ENCODE peak calls at places on chromosomes 5 and 9, in ten cellular contexts. P is keratinocyte, W is astrocyte of the spinal cord, U is cardiac fibroblast, Z is brain microvascular endothelial cell, O is IMR-90, D is stomach, G is kidney epithelial cell, A is AG09309, S is adrenal gland. T is an unnamed sample.

GRCh38 chr9:129887210-129888084 is 52.2 kb downstream of the USP20 start:
- DNase-seq in S (no peak), G (peak), A (peak), U (peak), D (no peak), Z (peak), P (no peak), W (peak), O (peak), T (no peak)

GRCh38 chr5:57692582-57693487 is 210.2 kb upstream of the ACTBL2 start:
- DNase-seq in A (peak), O (peak), W (peak), G (peak), U (peak), P (peak), Z (peak), S (peak), D (peak), T (peak)

GRCh38 chr9:14272924-14273528 is 40.9 kb downstream of the NFIB start:
- DNase-seq in A (no peak), P (no peak), Z (no peak), W (peak), G (no peak), O (no peak), D (no peak), U (no peak), S (no peak), T (no peak)

GRCh38 chr9:137613738-137614523 is 4.9 kb upstream of the EHMT1 start:
- DNase-seq in O (no peak), P (no peak), W (no peak), U (no peak), D (no peak), S (no peak), Z (no peak), A (no peak), G (no peak), T (no peak)

GRCh38 chr5:172187118-172188032 is 649 bp downstream of the STK10 start:
- DNase-seq in W (peak), A (no peak), D (peak), P (peak), Z (peak), U (peak), S (peak), G (no peak), O (peak), T (peak)

GRCh38 chr9:120383999-120384924 is 195.7 kb downstream of the CDK5RAP2 start:
- DNase-seq in W (peak), Z (peak), O (peak), P (no peak), U (peak), G (no peak), A (no peak), D (peak), S (peak), T (peak)

GRCh38 chr9:136684799-136685198 is 2.5 kb downstream of the AGPAT2 start:
- DNase-seq in O (no peak), S (no peak), P (no peak), Z (no peak), W (no peak), U (no peak), D (no peak), A (no peak), G (no peak), T (no peak)

GRCh38 chr5:147748590-147748989 is 33.9 kb downstream of the JAKMIP2 start:
- DNase-seq in U (no peak), D (no peak), P (no peak), O (no peak), Z (no peak), W (no peak), G (no peak), S (no peak), A (no peak), T (no peak)

GRCh38 chr5:179294891-179295777 is 50.1 kb downstream of the ADAMTS2 start:
- DNase-seq in Z (no peak), W (peak), S (no peak), D (no peak), P (no peak), U (peak), A (peak), O (no peak), G (no peak), T (no peak)

GRCh38 chr9:29830815-29831214 is 2257.5 kb upstream of the C9orf72 start:
- DNase-seq in D (no peak), A (no peak), G (peak), U (peak), S (peak), Z (peak), P (no peak), W (peak), O (no peak), T (peak)

GRCh38 chr9:114169029-114169939 is 13.9 kb downstream of the COL27A1 start:
- DNase-seq in G (no peak), Z (peak), D (no peak), O (peak), S (no peak), P (no peak), W (peak), A (no peak), U (peak), T (peak)

GRCh38 chr5:60972225-60972624 is 27.2 kb downstream of the NDUFAF2 start:
- DNase-seq in A (no peak), D (no peak), Z (no peak), W (no peak), U (no peak), G (no peak), S (no peak), P (no peak), O (no peak), T (no peak)

GRCh38 chr9:16458696-16459420 is 411.6 kb downstream of the BNC2 start:
- DNase-seq in Z (no peak), A (no peak), G (no peak), D (no peak), P (peak), S (no peak), W (peak), O (peak), U (peak), T (peak)

GRCh38 chr5:126508962-126509279 is 85.7 kb downstream of the GRAMD2B start:
- DNase-seq in Z (peak), P (no peak), U (peak), S (no peak), D (no peak), A (no peak), O (no peak), W (peak), G (no peak), T (peak)

GRCh38 chr9:126524353-126525077 is 89.2 kb upstream of the LMX1B start:
- DNase-seq in D (no peak), Z (no peak), G (no peak), O (no peak), W (no peak), S (no peak), U (no peak), P (no peak), A (no peak), T (no peak)

GRCh38 chr5:149409268-149409948 is 30.3 kb upstream of the IL17B start:
- DNase-seq in S (no peak), P (no peak), W (no peak), Z (no peak), A (no peak), O (no peak), D (no peak), G (no peak), U (no peak), T (no peak)

GRCh38 chr9:96116275-96117051 is 185.5 kb downstream of the HSD17B3 start:
- DNase-seq in G (no peak), S (no peak), P (no peak), D (peak), O (no peak), U (no peak), Z (no peak), A (no peak), W (no peak), T (no peak)

GRCh38 chr5:43639566-43639965 is 36.6 kb downstream of the NNT start:
- DNase-seq in U (no peak), P (no peak), A (no peak), S (no peak), O (no peak), Z (no peak), D (no peak), G (no peak), W (no peak), T (no peak)

GRCh38 chr9:18748106-18748719 is 274.3 kb downstream of the ADAMTSL1 start:
- DNase-seq in A (no peak), U (no peak), Z (no peak), P (no peak), O (peak), S (no peak), D (no peak), G (no peak), W (no peak), T (no peak)

GRCh38 chr5:132258102-132259060 is 885 bp downstream of the PDLIM4 start:
- DNase-seq in S (peak), U (no peak), W (peak), D (no peak), P (no peak), O (peak), Z (peak), G (no peak), A (no peak), T (no peak)

GRCh38 chr5:93579561-93580386 is 1.2 kb downstream of the NR2F1-AS1 start:
- DNase-seq in U (peak), G (no peak), A (no peak), P (no peak), Z (no peak), S (no peak), O (peak), W (peak), D (no peak), T (no peak)

GRCh38 chr9:81529556-81530193 is 159.7 kb downstream of the TLE1 start:
- DNase-seq in O (peak), Z (no peak), A (peak), G (peak), U (peak), W (peak), P (peak), S (peak), D (peak), T (no peak)

GRCh38 chr5:2697041-2697440 is 54.4 kb downstream of the IRX2 start:
- DNase-seq in S (no peak), P (no peak), A (no peak), G (no peak), W (no peak), D (no peak), Z (no peak), U (no peak), O (no peak), T (no peak)

GRCh38 chr9:117927354-117927753 is 223.2 kb downstream of the TLR4 start:
- DNase-seq in U (no peak), G (no peak), P (no peak), O (no peak), D (no peak), A (no peak), W (no peak), S (no peak), Z (no peak), T (no peak)

GRCh38 chr5:157245477-157245876 is 20.4 kb upstream of the CYFIP2 start:
- DNase-seq in U (peak), G (no peak), A (no peak), W (peak), O (no peak), S (no peak), D (no peak), P (no peak), Z (no peak), T (no peak)

GRCh38 chr9:109246533-109246932 is 74.3 kb downstream of the EPB41L4B start:
- DNase-seq in S (no peak), P (no peak), U (no peak), W (no peak), A (no peak), D (no peak), G (no peak), O (no peak), Z (no peak), T (no peak)

GRCh38 chr9:7536310-7536939 is 263.2 kb downstream of the DMAC1 start:
- DNase-seq in U (peak), P (no peak), O (peak), A (peak), D (peak), S (peak), W (peak), Z (peak), G (peak), T (peak)

GRCh38 chr5:84281383-84281782 is 103.3 kb downstream of the EDIL3 start:
- DNase-seq in Z (no peak), A (no peak), G (no peak), U (no peak), O (no peak), P (no peak), S (no peak), D (no peak), W (no peak), T (no peak)

GRCh38 chr5:120413706-120414105 is 50.4 kb upstream of the PRR16 start:
- DNase-seq in S (no peak), G (no peak), O (no peak), A (no peak), Z (no peak), P (no peak), D (no peak), W (peak), U (peak), T (peak)

GRCh38 chr5:81971086-81971693 is 633 bp upstream of the ATG10 start:
- DNase-seq in S (no peak), G (no peak), A (no peak), D (no peak), Z (no peak), W (peak), O (peak), U (peak), P (no peak), T (no peak)

GRCh38 chr9:21060919-21061561 is 16.7 kb downstream of the IFNB1 start:
- DNase-seq in U (no peak), P (no peak), S (no peak), W (peak), Z (peak), O (peak), G (no peak), A (peak), D (no peak), T (peak)

GRCh38 chr5:90881626-90882150 is 323.1 kb downstream of the ADGRV1 start:
- DNase-seq in O (no peak), D (no peak), G (no peak), A (no peak), S (no peak), W (no peak), U (no peak), Z (no peak), P (no peak), T (no peak)

GRCh38 chr9:131475111-131475955 is 27.4 kb upstream of the POMT1 start:
- DNase-seq in D (no peak), G (no peak), W (no peak), S (no peak), P (no peak), O (no peak), A (no peak), Z (no peak), U (no peak), T (no peak)

GRCh38 chr5:169656125-169656990 is 19.3 kb downstream of the DOCK2 start:
- DNase-seq in W (no peak), U (peak), G (no peak), S (no peak), P (no peak), A (no peak), Z (no peak), O (peak), D (no peak), T (no peak)

GRCh38 chr9:107282268-107282667 is 811 bp upstream of the RAD23B start:
- DNase-seq in S (no peak), O (no peak), U (no peak), A (no peak), D (no peak), W (no peak), P (no peak), Z (no peak), G (no peak), T (no peak)

GRCh38 chr9:107282759-107283620 is at the start of gene RAD23B:
- DNase-seq in Z (peak), P (peak), U (peak), A (peak), G (peak), S (peak), O (peak), D (peak), W (peak), T (peak)

GRCh38 chr9:107279084-107279483 is 4.0 kb upstream of the RAD23B start:
- DNase-seq in U (no peak), A (no peak), O (no peak), S (no peak), D (no peak), W (no peak), P (no peak), G (no peak), Z (no peak), T (no peak)

GRCh38 chr9:107280543-107280942 is 2.5 kb upstream of the RAD23B start:
- DNase-seq in O (peak), G (no peak), S (no peak), P (peak), U (no peak), D (no peak), Z (no peak), W (no peak), A (no peak), T (no peak)

DNA sequence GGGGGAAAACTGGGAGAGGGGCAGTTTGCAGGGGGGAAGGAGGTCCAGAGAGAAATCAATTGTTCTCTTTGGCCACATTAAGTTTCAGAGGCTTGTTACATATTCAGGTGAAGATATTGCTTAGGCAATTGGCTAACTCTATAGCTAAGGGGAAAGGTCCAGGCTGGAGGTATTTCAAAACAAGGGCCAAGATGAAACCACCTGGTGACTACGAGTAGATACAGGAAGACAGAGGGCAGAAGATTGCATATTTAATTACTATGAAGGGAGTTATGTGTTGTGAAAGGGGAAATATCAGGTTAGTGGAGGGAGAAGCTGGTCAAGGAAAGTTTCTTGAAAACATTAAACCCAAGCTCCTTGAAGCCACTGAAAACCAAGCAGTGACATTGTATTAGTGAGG is 1.9 kb upstream of the RAD23B start:
- DNase-seq in A (no peak), G (no peak), W (no peak), U (no peak), Z (no peak), D (no peak), O (no peak), P (no peak), S (no peak), T (no peak)
- TF ChIP-seq CTCF in A (no peak), G (no peak), W (no peak), U (no peak), Z (no peak), D (no peak), O (no peak), P (no peak), S (no peak), T (no peak)

GRCh38 chr5:72957337-72957736 is 1.5 kb downstream of the FCHO2 start:
- DNase-seq in D (no peak), G (no peak), A (no peak), P (no peak), U (no peak), W (no peak), S (no peak), O (no peak), Z (no peak), T (no peak)
- H3K4me3 ChIP-seq in D (peak), G (peak), A (peak), P (peak), U (peak), W (peak), S (no peak), O (peak), Z (peak), T (peak)

GRCh38 chr5:141343953-141344463 is 379 bp downstream of the PCDHGA3 start:
- DNase-seq in O (no peak), P (no peak), Z (no peak), U (no peak), D (no peak), S (no peak), W (no peak), A (no peak), G (no peak), T (no peak)

GRCh38 chr5:141342773-141343172 is 856 bp upstream of the PCDHGA3 start:
- DNase-seq in A (no peak), D (no peak), P (no peak), G (no peak), S (no peak), W (no peak), U (no peak), O (no peak), Z (no peak), T (no peak)

GRCh38 chr5:141343242-141343952 is at the start of gene PCDHGA3:
- DNase-seq in P (no peak), O (peak), U (peak), W (peak), A (no peak), Z (peak), G (no peak), S (no peak), D (no peak), T (peak)

DNA sequence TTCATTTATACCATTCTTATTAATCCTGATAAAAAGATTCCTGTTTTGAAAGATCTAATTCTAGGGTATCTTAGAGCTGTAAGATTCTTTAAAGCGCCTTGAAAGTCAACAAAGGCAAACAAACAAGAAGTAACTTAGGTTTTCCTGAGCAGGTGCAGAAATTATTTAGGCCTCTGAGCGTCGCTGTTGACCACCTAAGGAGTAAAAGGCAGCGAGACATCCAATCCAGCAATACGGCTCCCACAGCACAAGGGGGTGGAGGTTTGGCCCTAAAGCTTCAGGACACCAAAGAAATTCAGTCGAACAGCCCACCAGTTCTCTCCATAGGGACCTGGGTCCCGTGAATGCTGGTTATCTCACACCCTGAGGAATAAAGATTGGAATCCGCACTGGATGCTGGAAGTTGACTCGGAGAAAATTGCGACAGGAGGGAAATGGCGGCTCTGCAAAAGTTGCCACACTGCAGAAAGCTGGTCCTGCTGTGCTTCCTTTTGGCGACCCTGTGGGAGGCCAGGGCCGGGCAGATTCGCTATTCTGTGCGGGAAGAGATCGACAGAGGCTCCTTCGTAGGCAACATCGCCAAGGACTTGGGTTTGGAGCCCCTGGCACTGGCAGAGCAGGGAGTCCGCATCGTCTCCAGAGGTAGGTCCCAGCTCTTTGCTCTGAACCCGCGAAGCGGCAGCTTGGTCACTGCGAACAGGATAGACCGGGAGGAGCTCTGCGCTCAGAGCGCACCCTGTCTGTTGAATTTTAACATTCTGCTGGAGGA is at the start of gene PCDHGA2:
- DNase-seq in U (peak), G (no peak), W (peak), P (no peak), S (no peak), Z (peak), O (peak), A (no peak), D (no peak), T (peak)
- TF ChIP-seq CTCF in U (peak), G (peak), W (peak), P (peak), S (no peak), Z (peak), O (peak), A (peak), D (no peak), T (peak)

GRCh38 chr9:121752929-121753328 is 101.5 kb downstream of the DAB2IP start:
- DNase-seq in U (no peak), W (no peak), S (no peak), A (no peak), P (no peak), O (no peak), D (no peak), Z (no peak), G (no peak), T (no peak)
- H3K4me3 ChIP-seq in U (no peak), W (no peak), S (no peak), A (no peak), P (no peak), O (no peak), D (no peak), Z (no peak), G (no peak), T (no peak)

DNA sequence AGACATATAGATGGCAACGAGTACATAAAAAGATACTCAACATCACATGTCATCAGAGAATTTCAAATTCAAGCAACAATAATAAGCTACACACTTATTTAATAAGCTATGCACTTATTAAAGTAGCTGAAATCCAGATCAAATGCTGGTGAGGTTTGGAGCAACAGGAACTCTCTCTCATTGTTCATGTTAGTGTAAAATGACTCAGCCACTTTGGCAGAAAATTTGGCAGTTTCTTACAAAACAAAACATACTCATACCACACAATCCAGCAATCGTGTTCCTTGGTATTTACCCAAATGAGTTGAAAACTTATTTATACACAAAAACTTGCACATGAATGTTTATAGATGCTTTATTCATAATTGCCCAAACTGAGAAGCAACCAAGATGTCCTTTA is 131.5 kb upstream of the NFIL3 start:
- DNase-seq in O (peak), Z (peak), D (no peak), W (peak), G (no peak), P (no peak), A (no peak), U (peak), S (no peak), T (no peak)
- TF ChIP-seq CTCF in O (no peak), Z (no peak), D (no peak), W (no peak), G (no peak), P (no peak), A (no peak), U (no peak), S (no peak), T (no peak)